ENCODE peak calls at places on chromosomes 12 and 14, in eight cellular contexts. K, Z, A, H, I, W, X and O are unnamed samples.

GRCh38 chr12:124498178-124498869 is 69.1 kb downstream of the NCOR2 start:
- DNase-seq in K (no peak), A (no peak), I (no peak), X (peak; percentile 88), H (no peak), Z (no peak), W (no peak), O (no peak)

GRCh38 chr14:71138236-71139057 is 231.2 kb downstream of the PCNX1 start:
- DNase-seq in K (no peak), Z (no peak), H (no peak), W (no peak), A (no peak), X (no peak), I (no peak), O (no peak)

GRCh38 chr12:15662983-15663659 is 126.1 kb downstream of the EPS8 start:
- DNase-seq in A (no peak), W (no peak), X (peak; percentile 49), H (no peak), Z (no peak), K (no peak), I (no peak), O (no peak)

GRCh38 chr14:91363776-91364523 is 53.7 kb downstream of the CCDC88C start:
- DNase-seq in X (no peak), Z (no peak), A (no peak), I (no peak), W (peak; percentile 64), K (no peak), H (no peak), O (no peak)

GRCh38 chr14:102905116-102906108 is 17.1 kb upstream of the AMN start:
- DNase-seq in H (no peak), A (no peak), Z (peak; percentile 48), W (no peak), I (no peak), K (no peak), X (no peak), O (no peak)

GRCh38 chr12:4441355-4442330 is 4.0 kb downstream of the FGF6 start:
- DNase-seq in H (no peak), A (no peak), W (no peak), X (no peak), K (no peak), I (no peak), Z (no peak), O (no peak)

GRCh38 chr12:78430501-78430900 is 434.1 kb upstream of the SYT1 start:
- DNase-seq in X (no peak), Z (no peak), K (no peak), H (no peak), W (no peak), I (no peak), A (no peak), O (no peak)

GRCh38 chr12:95248604-95249355 is 31.2 kb downstream of the VEZT start:
- DNase-seq in K (no peak), I (no peak), Z (no peak), W (no peak), X (peak; percentile 41), A (no peak), H (no peak), O (no peak)

GRCh38 chr14:24982472-24983155 is 67.3 kb downstream of the STXBP6 start:
- DNase-seq in W (no peak), H (no peak), K (no peak), I (no peak), Z (no peak), A (no peak), X (peak; percentile 97), O (no peak)

GRCh38 chr14:99413972-99414371 is 66.7 kb downstream of the SETD3 start:
- DNase-seq in W (no peak), A (no peak), X (no peak), H (no peak), I (no peak), Z (no peak), K (no peak), O (no peak)

GRCh38 chr14:100737526-100737925 is 10.8 kb downstream of the DLK1 start:
- DNase-seq in Z (peak; percentile 56), H (no peak), W (no peak), I (no peak), K (no peak), A (no peak), X (no peak), O (no peak)

GRCh38 chr14:54174437-54174836 is 217.8 kb upstream of the BMP4 start:
- DNase-seq in X (no peak), I (no peak), H (no peak), K (no peak), W (no peak), A (no peak), Z (no peak), O (no peak)

GRCh38 chr12:73612571-73612970 is 925.1 kb upstream of the ATXN7L3B start:
- DNase-seq in K (no peak), Z (no peak), W (no peak), A (no peak), H (no peak), I (no peak), X (no peak), O (no peak)

GRCh38 chr12:31005256-31005943 is 68.3 kb upstream of the DDX11 start:
- DNase-seq in I (no peak), W (no peak), A (no peak), X (no peak), K (peak; percentile 25), Z (peak; percentile 52), H (no peak), O (no peak)

GRCh38 chr12:1800646-1801284 is 19.6 kb upstream of the LRTM2 start:
- DNase-seq in Z (peak; percentile 69), W (no peak), X (peak; percentile 54), H (no peak), A (no peak), K (no peak), I (no peak), O (no peak)

GRCh38 chr12:532908-533565 is 73.3 kb downstream of the B4GALNT3 start:
- DNase-seq in K (no peak), W (no peak), A (no peak), I (no peak), X (peak; percentile 64), Z (no peak), H (no peak), O (no peak)

GRCh38 chr12:52871291-52871961 is 22.6 kb upstream of the KRT78 start:
- DNase-seq in K (no peak), H (peak; percentile 47), A (no peak), X (peak; percentile 73), I (no peak), W (no peak), Z (no peak), O (no peak)

GRCh38 chr12:49439042-49439441 is 71.8 kb downstream of the SPATS2 start:
- DNase-seq in I (no peak), Z (no peak), W (no peak), H (no peak), K (no peak), X (no peak), A (no peak), O (no peak)

GRCh38 chr12:108098374-108098773 is 30.7 kb upstream of the WSCD2 start:
- DNase-seq in W (no peak), K (no peak), H (no peak), A (no peak), I (no peak), X (no peak), Z (no peak), O (no peak)
- H3K27ac ChIP-seq in W (no peak overlapping the region), K (no peak overlapping the region), H (no peak overlapping the region), A (no peak overlapping the region), I (no peak overlapping the region), X (no peak overlapping the region), Z (no peak overlapping the region), O (no peak overlapping the region)

DNA sequence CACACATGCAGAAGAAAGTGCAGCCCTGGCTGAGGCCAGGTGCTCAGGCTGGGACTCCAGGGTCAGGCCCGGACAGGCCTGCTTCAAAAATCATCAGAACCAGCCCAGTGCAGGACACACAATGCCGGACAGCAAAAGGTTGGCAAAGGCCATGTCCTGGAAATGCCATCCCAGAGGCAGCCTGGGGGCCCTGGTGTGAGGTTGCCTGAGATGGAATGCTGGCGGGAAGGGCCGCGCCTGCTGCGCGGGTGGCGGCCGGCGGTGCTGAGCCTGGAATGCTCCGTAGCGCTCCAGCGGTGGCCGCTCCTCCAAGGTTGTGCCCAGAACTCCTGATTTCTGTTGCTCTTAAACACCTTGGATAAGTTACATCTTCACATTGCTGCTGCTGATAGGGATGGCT is 21.7 kb upstream of the CRIP2 start:
- DNase-seq in I (no peak), H (no peak), Z (no peak), A (no peak), K (no peak), X (no peak), W (no peak), O (no peak)
- H3K27ac ChIP-seq in I (no peak overlapping the region), H (no peak overlapping the region), Z (no peak overlapping the region), A (no peak overlapping the region), K (no peak overlapping the region), X (no peak overlapping the region), W (no peak overlapping the region), O (no peak overlapping the region)

DNA sequence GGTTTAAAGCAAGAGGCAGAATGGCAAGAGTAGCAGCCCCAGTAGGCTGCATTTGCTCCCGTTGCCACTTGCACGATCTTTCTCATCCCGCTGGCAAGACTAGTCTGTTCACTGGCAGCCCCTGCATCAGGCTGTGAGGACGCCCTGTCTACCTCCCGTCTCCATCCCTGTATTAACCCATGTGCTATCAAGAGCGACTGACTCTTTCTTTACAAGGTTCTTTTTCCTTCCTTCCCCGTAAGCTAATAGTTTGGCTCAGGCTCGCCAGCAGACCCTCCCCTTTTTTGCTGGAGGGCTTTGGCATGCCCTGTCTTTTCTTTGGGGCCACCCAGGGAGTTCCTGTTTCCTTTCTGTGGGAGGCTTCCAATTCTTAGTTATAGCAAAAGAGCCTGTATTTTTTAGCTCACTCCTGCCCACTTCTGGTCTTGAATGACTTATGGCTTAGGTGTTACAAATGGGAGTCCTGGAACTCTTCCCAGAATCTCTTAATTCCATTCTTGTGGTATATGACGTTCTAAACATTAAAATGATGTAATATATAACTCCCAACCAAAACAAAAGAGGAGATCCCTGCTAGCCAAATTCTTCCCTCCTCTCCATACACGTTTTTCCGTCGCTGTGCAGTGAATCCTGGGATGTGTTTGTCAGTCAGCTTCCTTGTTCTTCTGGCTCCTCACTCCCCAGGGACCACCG is 149.0 kb downstream of the PRKCH start:
- DNase-seq in X (peak; percentile 98), K (no peak), I (no peak), Z (no peak), H (no peak), W (no peak), A (no peak), O (no peak)
- H3K27ac ChIP-seq in X (peak overlapping the region; percentile 96), K (no peak overlapping the region), I (peak overlapping the region; percentile 8), Z (peak overlapping the region; percentile 67), H (no peak overlapping the region), W (no peak overlapping the region), A (peak overlapping the region; percentile 98), O (peak overlapping the region; percentile 69)

GRCh38 chr12:110301065-110301806 is 20.2 kb downstream of the ATP2A2 start:
- DNase-seq in H (no peak), W (no peak), I (no peak), A (no peak), X (no peak), Z (no peak), K (no peak), O (no peak)

GRCh38 chr12:110307372-110307771 is 26.3 kb downstream of the ATP2A2 start:
- DNase-seq in I (no peak), X (no peak), K (no peak), A (no peak), W (no peak), H (no peak), Z (no peak), O (no peak)

DNA sequence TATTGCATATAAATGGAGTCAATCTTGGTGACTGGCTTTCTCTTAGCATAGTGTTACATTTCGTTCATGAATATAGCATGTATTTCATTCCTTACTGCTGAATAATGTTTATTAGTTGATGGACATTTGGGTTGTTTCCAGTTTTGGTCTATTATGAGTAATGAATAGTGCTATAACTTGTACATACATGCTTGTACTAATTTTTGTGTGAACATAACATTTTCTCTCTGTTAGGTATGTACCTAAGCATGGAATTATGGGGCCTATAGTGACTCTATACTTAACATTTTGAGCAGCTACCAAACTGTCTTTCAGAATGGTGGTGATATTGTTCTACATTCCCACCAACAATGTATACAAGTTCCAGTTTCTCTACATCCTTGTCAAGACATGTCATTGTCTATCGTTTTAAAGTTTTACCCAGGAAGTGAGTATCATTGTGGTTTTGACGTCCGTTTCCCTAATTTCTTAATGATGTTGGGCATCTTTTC is 23.1 kb downstream of the ATP2A2 start:
- DNase-seq in W (no peak), I (no peak), A (no peak), H (no peak), K (no peak), X (peak; percentile 68), Z (no peak), O (no peak)
- H3K27ac ChIP-seq in W (no peak overlapping the region), I (peak overlapping the region; percentile 26), A (no peak overlapping the region), H (no peak overlapping the region), K (no peak overlapping the region), X (peak overlapping the region; percentile 61), Z (no peak overlapping the region), O (no peak overlapping the region)